ENCODE peak calls at places on chromosomes 3 and 15, in seven cellular contexts. H is stimulated activated CD8-positive, alpha-beta memory T cell treated with anti-CD3 and anti-CD28 coated beads, Interleukin-2, amount 100 ng/mL, for 1 hour; N is AG20443; A is SK-N-SH; P is stimulated activated naive B cell treated with anti-CD40 and anti-IgM and Interleukin-4, amounts not matched to agents 10 μg/mL and 1 μg/mL and 100 μg/mL, for 72 hours; U is NT2/D1; G is activated naive CD8-positive, alpha-beta T cell treated with anti-CD3 and anti-CD28 coated beads, Interleukin-2, amount 10 ng/mL, durations not matched to agents 7 days and 5 days. B is an unnamed sample.

GRCh38 chr3:39295184-39295775 is 15.4 kb upstream of the CX3CR1 start:
- DNase-seq in A (no peak), H (no peak), U (no peak), N (no peak), P (no peak), G (no peak), B (no peak)

GRCh38 chr15:77305953-77306352 is 114.0 kb downstream of the PEAK1 start:
- DNase-seq in N (no peak), P (no peak), G (no peak), H (no peak), U (no peak), A (no peak), B (no peak)

GRCh38 chr3:58490860-58491501 is 915 bp upstream of the KCTD6 start:
- DNase-seq in H (no peak), G (peak), P (no peak), A (no peak), U (no peak), N (no peak), B (no peak)

GRCh38 chr3:22988566-22988965 is 214.6 kb upstream of the UBE2E2 start:
- DNase-seq in A (no peak), G (no peak), N (no peak), H (no peak), P (no peak), U (no peak), B (peak)

GRCh38 chr3:124768812-124769211 is 38.6 kb downstream of the UMPS start:
- DNase-seq in A (peak), U (no peak), N (peak), H (no peak), G (no peak), P (no peak), B (peak)

GRCh38 chr3:190122198-190122771 is 1.6 kb upstream of the P3H2 start:
- DNase-seq in N (peak), U (no peak), P (no peak), H (no peak), G (no peak), A (no peak), B (no peak)

GRCh38 chr3:79497447-79498111 is 270.2 kb downstream of the ROBO1 start:
- DNase-seq in N (peak), A (peak), H (no peak), G (no peak), P (no peak), U (no peak), B (no peak)

GRCh38 chr3:128745742-128746141 is 19.8 kb downstream of the RAB7A start:
- DNase-seq in H (no peak), A (no peak), U (no peak), G (no peak), N (no peak), P (no peak), B (no peak)